ENCODE peak calls at places on chromosomes 2 and 18, in five cellular contexts. M is tibial artery, W is lower lobe of right lung, I is omental fat pad, Y is sigmoid colon. D is an unnamed sample.
A peak's percentile ranks its signal among the peaks of the same experiment; 100 is the strongest.

GRCh38 chr2:133314761-133315160 is 253.5 kb downstream of the NCKAP5 start:
- DNase-seq in M (no peak), W (no peak), I (no peak), Y (no peak), D (no peak)

GRCh38 chr2:120771556-120772208 is 36.0 kb downstream of the GLI2 start:
- DNase-seq in M (peak; percentile 82), W (peak; percentile 38), I (no peak), Y (peak; percentile 87), D (no peak)

GRCh38 chr2:203694186-203694585 is 12.3 kb upstream of the CD28 start:
- DNase-seq in M (no peak), W (no peak), I (no peak), Y (no peak), D (no peak)

GRCh38 chr18:77178559-77178958 is 46.0 kb upstream of the MBP start:
- DNase-seq in M (no peak), W (no peak), I (no peak), Y (no peak), D (no peak)

GRCh38 chr2:100427111-100427510 is 9.6 kb upstream of the CHST10 start:
- DNase-seq in M (no peak), W (no peak), I (no peak), Y (no peak), D (no peak)

GRCh38 chr18:69455120-69455519 is 54.4 kb downstream of the DOK6 start:
- DNase-seq in M (no peak), W (no peak), I (no peak), Y (no peak), D (no peak)

GRCh38 chr2:33081691-33082090 is 134.9 kb downstream of the LTBP1 start:
- DNase-seq in M (no peak), W (no peak), I (no peak), Y (no peak), D (no peak)

GRCh38 chr2:79162801-79163200 is 3.2 kb upstream of the REG3A start:
- DNase-seq in M (no peak), W (no peak), I (no peak), Y (no peak), D (no peak)

GRCh38 chr2:237410949-237411635 is 2.9 kb downstream of the COL6A3 start:
- DNase-seq in M (no peak), W (no peak), I (no peak), Y (peak; percentile 74), D (no peak)

GRCh38 chr2:195536863-195537262 is 120.2 kb upstream of the SLC39A10 start:
- DNase-seq in M (no peak), W (no peak), I (no peak), Y (no peak), D (no peak)

GRCh38 chr2:111160758-111161157 is 40.0 kb downstream of the BCL2L11 start:
- DNase-seq in M (no peak), W (no peak), I (no peak), Y (no peak), D (no peak)

GRCh38 chr2:38254796-38255195 is 122.3 kb downstream of the ATL2 start:
- DNase-seq in M (no peak), W (no peak), I (no peak), Y (no peak), D (no peak)

GRCh38 chr2:169672403-169672802 is 21.8 kb downstream of the CFAP210 start:
- DNase-seq in M (no peak), W (no peak), I (no peak), Y (no peak), D (no peak)

GRCh38 chr2:169673921-169674320 is 20.3 kb downstream of the CFAP210 start:
- DNase-seq in M (no peak), W (no peak), I (no peak), Y (no peak), D (no peak)

GRCh38 chr2:169676850-169677249 is 17.4 kb downstream of the CFAP210 start:
- DNase-seq in M (no peak), W (no peak), I (no peak), Y (no peak), D (no peak)

GRCh38 chr2:169673106-169673505 is 21.1 kb downstream of the CFAP210 start:
- DNase-seq in M (no peak), W (no peak), I (no peak), Y (no peak), D (no peak)

GRCh38 chr2:169676357-169676756 is 17.8 kb downstream of the CFAP210 start:
- DNase-seq in M (no peak), W (no peak), I (no peak), Y (no peak), D (peak; percentile 19)
- TF ChIP-seq CTCF in M (no peak), W (no peak), I (no peak), Y (no peak), D (peak; percentile 63)

GRCh38 chr2:231545105-231545902 is 15.1 kb upstream of the NMUR1 start:
- DNase-seq in M (no peak), W (peak; percentile 76), I (no peak), Y (no peak), D (no peak)

GRCh38 chr2:231546014-231546413 is 15.8 kb upstream of the NMUR1 start:
- DNase-seq in M (no peak), W (peak; percentile 28), I (no peak), Y (no peak), D (no peak)

GRCh38 chr2:231547315-231548110 is 17.3 kb upstream of the NMUR1 start:
- DNase-seq in M (no peak), W (no peak), I (no peak), Y (no peak), D (no peak)

GRCh38 chr2:231540017-231540416 is 9.8 kb upstream of the NMUR1 start:
- DNase-seq in M (no peak), W (peak; percentile 8), I (no peak), Y (no peak), D (no peak)

DNA sequence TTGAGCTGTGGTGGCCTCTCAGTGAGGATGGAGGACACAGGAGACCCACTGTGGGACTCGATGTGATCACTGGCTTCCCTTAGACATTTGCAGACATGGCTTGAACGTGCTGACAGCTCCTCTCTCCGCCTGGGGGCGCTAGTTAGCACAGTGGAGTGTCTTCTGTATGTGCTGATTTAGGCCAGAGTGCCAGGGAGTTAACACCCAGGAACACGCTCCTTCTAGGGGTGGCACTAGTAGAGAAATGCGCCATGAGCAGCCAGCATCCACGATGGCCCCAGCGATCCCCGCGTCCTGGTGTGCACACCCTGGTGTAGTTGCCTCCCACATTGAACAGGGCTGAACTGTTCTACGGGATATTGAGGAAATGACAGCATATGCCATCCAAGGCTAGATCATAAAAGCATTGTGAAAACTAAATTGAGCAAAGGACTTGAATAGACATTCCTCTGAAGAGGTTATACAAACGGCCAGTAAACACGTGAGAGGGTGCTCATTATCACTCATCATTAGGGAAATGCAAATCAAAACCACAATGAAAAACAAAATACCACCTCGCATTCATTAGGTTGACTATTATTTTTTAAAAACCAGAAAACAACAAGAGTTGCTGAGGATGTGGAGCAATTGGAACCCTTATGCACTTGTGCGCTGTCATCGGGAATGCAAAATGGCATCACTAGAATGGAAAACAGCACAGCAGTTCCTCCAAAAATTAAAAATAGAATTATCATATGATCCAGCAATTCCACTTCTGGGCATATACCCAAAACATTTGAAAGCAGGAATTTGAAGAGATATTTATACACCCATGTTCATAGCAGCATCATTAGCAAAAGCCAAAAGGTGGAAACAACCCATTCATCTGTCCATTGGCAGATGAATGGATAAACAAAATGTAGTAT is 11.6 kb upstream of the NMUR1 start:
- DNase-seq in M (no peak), W (no peak), I (no peak), Y (no peak), D (peak; percentile 45)
- TF ChIP-seq CTCF in M (no peak), W (peak; percentile 30), I (no peak), Y (no peak), D (peak; percentile 54)

DNA sequence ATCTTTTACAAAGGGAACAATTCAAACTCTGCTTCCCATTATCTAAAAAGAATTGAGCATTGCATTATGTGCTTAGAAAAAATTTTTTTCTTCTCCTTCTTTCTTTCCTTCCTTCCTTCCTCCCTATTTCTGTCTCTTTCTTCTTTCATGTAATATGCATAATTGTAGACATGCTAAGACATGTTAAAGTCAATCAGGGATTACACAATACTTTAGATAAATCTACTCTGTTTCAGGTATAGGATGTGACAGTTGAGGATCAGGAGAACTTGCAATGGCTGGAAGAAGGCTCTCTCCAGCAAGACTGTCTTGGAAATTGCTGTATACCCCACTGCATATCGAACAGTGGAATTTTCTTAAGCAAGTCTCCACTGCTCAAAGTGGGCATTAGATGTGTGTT is 9.0 kb upstream of the SPAG16 start:
- DNase-seq in M (no peak), W (no peak), I (no peak), Y (no peak), D (no peak)
- TF ChIP-seq CTCF in M (no peak), W (no peak), I (no peak), Y (no peak), D (no peak)

GRCh38 chr2:241598487-241598886 is 38.5 kb downstream of the THAP4 start:
- DNase-seq in M (no peak), W (no peak), I (no peak), Y (no peak), D (no peak)
- TF ChIP-seq CTCF in M (no peak), W (peak; percentile 28), I (no peak), Y (no peak), D (peak; percentile 34)

GRCh38 chr2:16034151-16034974 is 94.0 kb downstream of the MYCN start:
- DNase-seq in M (no peak), W (no peak), I (no peak), Y (no peak), D (peak; percentile 28)
- TF ChIP-seq CTCF in M (no peak), W (no peak), I (no peak), Y (no peak), D (peak; percentile 58)

GRCh38 chr2:106085441-106085911 is 108.6 kb downstream of the UXS1 start:
- DNase-seq in M (no peak), W (no peak), I (no peak), Y (no peak), D (peak; percentile 62)
- TF ChIP-seq CTCF in M (peak; percentile 56), W (peak; percentile 29), I (no peak), Y (peak; percentile 48), D (peak; percentile 60)

GRCh38 chr2:206311026-206311425 is 36.6 kb downstream of the ZDBF2 start:
- DNase-seq in M (no peak), W (no peak), I (no peak), Y (no peak), D (no peak)

DNA sequence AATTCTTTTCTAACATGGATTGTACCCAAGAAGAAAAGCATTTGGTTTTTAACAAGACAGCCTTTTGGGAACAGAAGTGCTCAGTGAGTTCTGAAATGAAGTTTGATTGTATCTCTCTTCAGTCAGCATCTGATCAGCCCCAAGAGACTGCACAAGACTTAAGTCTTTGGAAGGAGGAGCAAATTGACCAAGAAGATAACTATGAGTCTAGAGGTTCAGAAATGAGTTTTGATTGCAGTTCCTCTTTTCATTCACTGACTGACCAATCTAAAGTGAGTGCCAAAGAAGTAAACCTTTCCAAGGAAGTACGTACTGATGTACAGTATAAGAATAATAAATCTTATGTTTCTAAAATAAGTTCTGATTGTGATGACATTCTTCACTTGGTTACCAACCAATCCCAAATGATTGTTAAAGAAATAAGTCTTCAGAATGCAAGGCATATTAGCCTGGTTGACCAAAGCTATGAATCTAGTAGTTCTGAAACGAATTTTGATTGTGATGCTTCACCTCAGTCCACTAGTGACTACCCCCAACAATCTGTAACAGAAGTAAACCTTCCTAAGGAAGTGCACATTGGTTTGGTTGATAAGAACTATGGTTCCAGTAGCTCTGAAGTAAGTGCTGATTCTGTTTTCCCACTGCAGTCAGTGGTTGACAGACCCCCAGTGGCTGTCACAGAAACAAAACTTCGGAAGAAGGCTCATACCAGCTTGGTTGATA is 31.2 kb downstream of the ZDBF2 start:
- DNase-seq in M (no peak), W (no peak), I (no peak), Y (no peak), D (no peak)
- TF ChIP-seq CTCF in M (no peak), W (no peak), I (no peak), Y (no peak), D (no peak)